ENCODE peak calls at places on chromosomes 2 and 18, in eight cellular contexts. T is pancreas, X is spleen, G is A673, N is prostate gland, W is right lobe of liver, Z is left lung, A is breast epithelium. J is an unnamed sample.
A peak's percentile ranks its signal among the peaks of the same experiment; 100 is the strongest.

GRCh38 chr2:8677646-8678592 is 3.9 kb upstream of the ID2 start:
- DNase-seq in W (peak; percentile 69), A (peak; percentile 38), N (peak; percentile 48), Z (peak; percentile 84), X (peak; percentile 84), G (peak; percentile 86), T (peak; percentile 33), J (no peak)

GRCh38 chr18:79884296-79884962 is 67.0 kb downstream of the SLC66A2 start:
- DNase-seq in W (no peak), G (no peak), A (no peak), N (no peak), Z (peak; percentile 66), T (no peak), X (peak; percentile 70), J (no peak)

GRCh38 chr2:220034356-220035121 is 407.1 kb downstream of the SLC4A3 start:
- DNase-seq in X (no peak), T (no peak), Z (no peak), W (no peak), G (no peak), N (no peak), A (no peak), J (no peak)

GRCh38 chr2:163919717-163920116 is 183.9 kb upstream of the FIGN start:
- DNase-seq in T (no peak), G (no peak), A (no peak), N (no peak), W (no peak), Z (no peak), X (no peak), J (no peak)

GRCh38 chr2:80050246-80050645 is 254.3 kb downstream of the LRRTM1 start:
- DNase-seq in G (no peak), A (no peak), T (no peak), W (no peak), N (no peak), Z (no peak), X (no peak), J (no peak)

GRCh38 chr2:217650229-217650628 is 352.6 kb downstream of the TNS1 start:
- DNase-seq in X (no peak), N (no peak), Z (no peak), A (no peak), W (no peak), G (no peak), T (no peak), J (no peak)

GRCh38 chr2:122390406-122390805 is 635.0 kb downstream of the TSN start:
- DNase-seq in X (no peak), A (no peak), Z (no peak), N (no peak), T (no peak), W (no peak), G (peak; percentile 87), J (no peak)

GRCh38 chr2:217990791-217991465 is 11.9 kb downstream of the TNS1 start:
- DNase-seq in T (peak; percentile 53), X (peak; percentile 65), Z (no peak), W (no peak), G (no peak), A (no peak), N (no peak), J (no peak)

GRCh38 chr2:130154773-130155765 is 10.2 kb upstream of the CCDC74B start:
- DNase-seq in G (no peak), T (no peak), X (peak; percentile 74), A (no peak), Z (peak; percentile 59), N (no peak), W (no peak), J (no peak)

GRCh38 chr2:43343573-43344304 is 117.3 kb upstream of the ZFP36L2 start:
- DNase-seq in X (no peak), G (no peak), W (peak; percentile 54), A (peak; percentile 85), T (peak; percentile 63), N (peak; percentile 66), Z (no peak), J (no peak)

GRCh38 chr2:96819101-96819875 is 3.2 kb downstream of the CNNM3 start:
- DNase-seq in N (no peak), A (no peak), X (peak; percentile 61), T (peak; percentile 85), Z (no peak), G (no peak), W (peak; percentile 82), J (no peak)

GRCh38 chr18:35282353-35282752 is 7.7 kb downstream of the ZSCAN30 start:
- DNase-seq in W (no peak), G (no peak), T (no peak), X (no peak), N (no peak), A (no peak), Z (no peak), J (no peak)

GRCh38 chr2:128342550-128342949 is 23.9 kb upstream of the HS6ST1 start:
- DNase-seq in W (no peak), T (no peak), X (no peak), G (no peak), A (no peak), Z (no peak), N (no peak), J (no peak)

GRCh38 chr2:116450990-116451389 is 1363.5 kb upstream of the DDX18 start:
- DNase-seq in G (no peak), W (no peak), Z (no peak), A (no peak), T (no peak), X (no peak), N (no peak), J (no peak)

GRCh38 chr2:2012505-2012904 is 268.2 kb upstream of the PXDN start:
- DNase-seq in N (no peak), A (no peak), W (no peak), T (no peak), G (no peak), Z (no peak), X (no peak), J (no peak)

GRCh38 chr2:133718688-133719201 is 150.5 kb upstream of the NCKAP5 start:
- DNase-seq in N (no peak), T (no peak), W (peak; percentile 25), Z (no peak), A (peak; percentile 19), X (no peak), G (peak; percentile 38), J (no peak)

GRCh38 chr18:68839701-68840100 is 41.8 kb downstream of the CCDC102B start:
- DNase-seq in W (no peak), G (peak; percentile 40), T (no peak), N (no peak), X (no peak), Z (no peak), A (no peak), J (no peak)

GRCh38 chr2:230668184-230668938 is 44.3 kb upstream of the CAB39 start:
- DNase-seq in W (no peak), N (no peak), T (no peak), X (peak; percentile 85), Z (peak; percentile 87), A (no peak), G (no peak), J (no peak)

GRCh38 chr2:229205704-229206103 is 65.4 kb downstream of the PID1 start:
- DNase-seq in A (no peak), W (no peak), T (no peak), X (no peak), Z (no peak), N (no peak), G (peak; percentile 2), J (no peak)

GRCh38 chr18:48749768-48750167 is 201.0 kb downstream of the SMAD7 start:
- DNase-seq in T (no peak), X (peak; percentile 46), N (no peak), A (peak; percentile 66), Z (no peak), W (peak; percentile 24), G (no peak), J (no peak)

GRCh38 chr18:2914844-2915243 is 68.0 kb downstream of the EMILIN2 start:
- DNase-seq in N (no peak), Z (no peak), G (no peak), A (no peak), T (no peak), W (no peak), X (no peak), J (no peak)

GRCh38 chr2:38315707-38316333 is 61.3 kb downstream of the ATL2 start:
- DNase-seq in A (no peak), G (peak; percentile 83), Z (no peak), W (no peak), T (no peak), N (no peak), X (no peak), J (no peak)

GRCh38 chr2:211026109-211026508 is 469.7 kb downstream of the CPS1 start:
- DNase-seq in T (no peak), W (no peak), X (no peak), A (no peak), N (no peak), Z (no peak), G (no peak), J (no peak)

GRCh38 chr2:22623620-22624019 is 761.4 kb upstream of the KLHL29 start:
- DNase-seq in X (no peak), N (no peak), W (no peak), A (no peak), Z (no peak), T (no peak), G (no peak), J (no peak)
- H3K9me3 ChIP-seq in X (no peaks in the 10 kb centered on the region), N (no peaks in the 10 kb centered on the region), W (no peaks in the 10 kb centered on the region), A (no peaks in the 10 kb centered on the region), Z (no peaks in the 10 kb centered on the region), T (no peaks in the 10 kb centered on the region), G (no peaks in the 10 kb centered on the region), J (no peaks in the 10 kb centered on the region)

GRCh38 chr2:178602901-178603300 is 122.6 kb downstream of the PLEKHA3 start:
- DNase-seq in N (no peak), A (no peak), T (no peak), W (no peak), G (no peak), X (no peak), Z (no peak), J (no peak)
- H3K27ac ChIP-seq in N (no peak overlapping the region), A (no peak overlapping the region), T (no peak overlapping the region), W (no peak overlapping the region), G (no peak overlapping the region), X (no peak overlapping the region), Z (no peak overlapping the region), J (no peak overlapping the region)

DNA sequence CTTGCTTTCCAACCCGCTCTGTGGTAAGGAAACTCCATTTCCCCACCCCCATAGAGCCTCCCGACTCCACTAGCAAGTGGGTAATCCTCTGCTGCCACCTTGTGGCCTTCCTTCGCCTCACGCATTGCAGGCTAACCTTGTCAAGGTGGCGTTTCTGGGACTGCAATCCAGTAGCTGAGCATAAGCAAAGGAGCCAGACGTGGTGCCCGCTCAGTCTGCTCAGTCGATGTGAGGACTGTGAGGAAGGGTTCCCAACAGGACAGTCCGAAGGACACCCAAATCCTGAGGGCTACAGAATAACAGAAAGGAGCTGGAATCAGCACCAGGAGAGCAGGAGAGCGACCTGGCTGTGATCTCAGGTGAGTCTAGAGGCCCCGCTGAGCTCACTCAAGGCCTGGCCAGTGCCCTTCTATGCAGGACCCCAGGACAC is 144.2 kb downstream of the SUCLG1 start:
- DNase-seq in Z (peak; percentile 79), W (peak; percentile 86), N (peak; percentile 74), T (peak; percentile 89), X (peak; percentile 85), A (peak; percentile 63), G (peak; percentile 83), J (peak; percentile 62)
- TF ChIP-seq CTCF in Z (peak; percentile 81), W (peak; percentile 94), N (peak; percentile 78), T (peak; percentile 88), X (peak; percentile 48), A (peak; percentile 51), G (peak; percentile 94), J (peak; percentile 74)

DNA sequence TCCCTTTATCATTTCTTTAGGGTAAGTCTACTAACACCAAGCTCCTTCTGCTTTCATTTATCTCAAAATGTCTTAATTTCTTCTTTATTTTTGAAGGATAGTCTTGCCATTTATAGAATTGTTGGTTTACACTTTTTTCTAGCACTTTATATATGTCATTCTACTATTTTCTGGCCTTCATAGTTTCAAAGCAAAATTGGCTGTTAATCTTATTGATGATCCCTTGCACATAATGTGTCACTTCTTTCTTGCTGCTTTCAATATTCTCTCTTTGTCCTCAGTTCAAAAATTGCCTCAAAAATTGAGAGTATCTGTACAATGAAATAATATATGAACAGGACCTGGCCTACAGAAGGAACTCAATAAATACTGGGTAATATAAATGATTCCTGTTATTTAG is 7.9 kb upstream of the TANK start:
- DNase-seq in A (no peak), Z (no peak), G (no peak), T (no peak), X (no peak), W (no peak), N (no peak), J (no peak)
- H3K9me3 ChIP-seq in A (peaks cover 32% of the 10 kb centered on the region), Z (peaks cover 40% of the 10 kb centered on the region), G (peaks cover 43% of the 10 kb centered on the region), T (no peaks in the 10 kb centered on the region), X (peaks cover 54% of the 10 kb centered on the region), W (peaks cover 14% of the 10 kb centered on the region), N (no peaks in the 10 kb centered on the region), J (peaks cover 18% of the 10 kb centered on the region)

J was measured in CD4-positive, alpha-beta T cell.